ENCODE peak calls at places on chromosomes 7 and 10, in six cellular contexts. N is fibroblast of gingiva, M is GM06990, Q is NCI-H2081 treated with DMSO at 0.1 percent for 48 hours, G is HT1080, W is GM04503. X is an unnamed sample.

GRCh38 chr10:6297951-6298381 is 95.2 kb downstream of the PFKFB3 start:
- DNase-seq in N (peak), M (no peak), Q (no peak), G (no peak), W (no peak), X (no peak)

GRCh38 chr7:66143876-66144332 is 29.3 kb downstream of the CRCP start:
- DNase-seq in N (no peak), M (no peak), Q (no peak), G (no peak), W (no peak), X (no peak)

GRCh38 chr7:105759670-105760548 is 116.5 kb downstream of the ATXN7L1 start:
- DNase-seq in N (peak), M (no peak), Q (peak), G (peak), W (no peak), X (no peak)

GRCh38 chr10:47137311-47137851 is 162.6 kb upstream of the GDF10 start:
- DNase-seq in N (no peak), M (no peak), Q (no peak), G (peak), W (peak), X (no peak)

GRCh38 chr7:44275829-44276570 is 49.4 kb downstream of the CAMK2B start:
- DNase-seq in N (no peak), M (no peak), Q (no peak), G (no peak), W (no peak), X (peak)

GRCh38 chr7:110911632-110912031 is 179.3 kb upstream of the LRRN3 start:
- DNase-seq in N (no peak), M (no peak), Q (no peak), G (no peak), W (no peak), X (no peak)

GRCh38 chr10:58267713-58268453 is at the start of gene IPMK:
- DNase-seq in N (peak), M (peak), Q (no peak), G (peak), W (peak), X (peak)

GRCh38 chr7:158676171-158676840 is 28.3 kb downstream of the NCAPG2 start:
- DNase-seq in N (peak), M (no peak), Q (no peak), G (no peak), W (no peak), X (no peak)

GRCh38 chr7:22364910-22365309 is 8.0 kb upstream of the RAPGEF5 start:
- DNase-seq in N (no peak), M (no peak), Q (no peak), G (no peak), W (no peak), X (no peak)

GRCh38 chr7:36318116-36318515 is 71.5 kb upstream of the ANLN start:
- DNase-seq in N (no peak), M (no peak), Q (no peak), G (no peak), W (no peak), X (no peak)

GRCh38 chr7:92246363-92247101 is 758 bp downstream of the ANKIB1 start:
- DNase-seq in N (no peak), M (no peak), Q (no peak), G (peak), W (no peak), X (no peak)

GRCh38 chr7:81235896-81236479 is 317.1 kb upstream of the SEMA3C start:
- DNase-seq in N (no peak), M (no peak), Q (no peak), G (no peak), W (no peak), X (no peak)

GRCh38 chr10:5665380-5666323 is 743 bp downstream of the ASB13 start:
- DNase-seq in N (peak), M (no peak), Q (no peak), G (no peak), W (no peak), X (peak)

GRCh38 chr7:56079450-56080185 is 13.1 kb downstream of the PHKG1 start:
- DNase-seq in N (peak), M (no peak), Q (peak), G (no peak), W (no peak), X (peak)

GRCh38 chr7:148862481-148862880 is 21.6 kb downstream of the EZH2 start:
- DNase-seq in N (no peak), M (no peak), Q (no peak), G (no peak), W (no peak), X (no peak)

X was measured in psoas muscle.